ENCODE peak calls at places on chromosome 21, in six cellular contexts. P, E, A, W, H and K are unnamed samples.

GRCh38 chr21:30733026-30733425 is 14.0 kb downstream of the KRTAP21-2 start:
- DNase-seq in P (no peak), E (no peak), A (no peak), W (no peak), H (no peak), K (no peak)

GRCh38 chr21:17045214-17045835 is 467.5 kb upstream of the CXADR start:
- DNase-seq in P (no peak), E (no peak), A (no peak), W (no peak), H (peak; percentile 15), K (no peak)

GRCh38 chr21:42406201-42406601 is 2.5 kb downstream of the UBASH3A start:
- DNase-seq in P (no peak), E (no peak), A (no peak), W (no peak), H (no peak), K (no peak)

GRCh38 chr21:16078382-16078781 is 348.6 kb downstream of the USP25 start:
- DNase-seq in P (no peak), E (no peak), A (no peak), W (no peak), H (no peak), K (no peak)

GRCh38 chr21:32233722-32234301 is 45.0 kb downstream of the MIS18A start:
- DNase-seq in P (no peak), E (no peak), A (no peak), W (no peak), H (no peak), K (no peak)

GRCh38 chr21:29190920-29191319 is 60.5 kb downstream of the MAP3K7CL start:
- DNase-seq in P (no peak), E (no peak), A (no peak), W (peak; percentile 29), H (peak; percentile 58), K (no peak)

GRCh38 chr21:17903029-17903806 is 84.1 kb upstream of the C21orf91 start:
- DNase-seq in P (no peak), E (no peak), A (no peak), W (no peak), H (peak; percentile 49), K (no peak)

GRCh38 chr21:38917045-38917774 is 111.5 kb downstream of the ETS2 start:
- DNase-seq in P (no peak), E (peak; percentile 45), A (no peak), W (peak; percentile 94), H (no peak), K (no peak)

GRCh38 chr21:29155118-29155932 is 24.9 kb downstream of the MAP3K7CL start:
- DNase-seq in P (no peak), E (peak; percentile 46), A (peak; percentile 36), W (no peak), H (peak; percentile 62), K (peak; percentile 23)

GRCh38 chr21:42518216-42518615 is 4.6 kb downstream of the SLC37A1 start:
- DNase-seq in P (no peak), E (no peak), A (no peak), W (no peak), H (peak; percentile 28), K (peak; percentile 81)

GRCh38 chr21:37531402-37532042 is 164.9 kb downstream of the DYRK1A start:
- DNase-seq in P (no peak), E (no peak), A (no peak), W (no peak), H (no peak), K (no peak)

GRCh38 chr21:33078907-33079582 is 9.1 kb downstream of the OLIG1 start:
- DNase-seq in P (peak; percentile 88), E (no peak), A (no peak), W (peak; percentile 17), H (peak; percentile 84), K (peak; percentile 79)

GRCh38 chr21:9837946-9838801 is 683.2 kb upstream of the TPTE start:
- DNase-seq in P (no peak), E (no peak), A (no peak), W (no peak), H (no peak), K (no peak)

GRCh38 chr21:43306911-43307676 is 119.8 kb downstream of the SIK1 start:
- DNase-seq in P (peak; percentile 39), E (no peak), A (no peak), W (peak; percentile 61), H (peak; percentile 28), K (peak; percentile 62)

DNA sequence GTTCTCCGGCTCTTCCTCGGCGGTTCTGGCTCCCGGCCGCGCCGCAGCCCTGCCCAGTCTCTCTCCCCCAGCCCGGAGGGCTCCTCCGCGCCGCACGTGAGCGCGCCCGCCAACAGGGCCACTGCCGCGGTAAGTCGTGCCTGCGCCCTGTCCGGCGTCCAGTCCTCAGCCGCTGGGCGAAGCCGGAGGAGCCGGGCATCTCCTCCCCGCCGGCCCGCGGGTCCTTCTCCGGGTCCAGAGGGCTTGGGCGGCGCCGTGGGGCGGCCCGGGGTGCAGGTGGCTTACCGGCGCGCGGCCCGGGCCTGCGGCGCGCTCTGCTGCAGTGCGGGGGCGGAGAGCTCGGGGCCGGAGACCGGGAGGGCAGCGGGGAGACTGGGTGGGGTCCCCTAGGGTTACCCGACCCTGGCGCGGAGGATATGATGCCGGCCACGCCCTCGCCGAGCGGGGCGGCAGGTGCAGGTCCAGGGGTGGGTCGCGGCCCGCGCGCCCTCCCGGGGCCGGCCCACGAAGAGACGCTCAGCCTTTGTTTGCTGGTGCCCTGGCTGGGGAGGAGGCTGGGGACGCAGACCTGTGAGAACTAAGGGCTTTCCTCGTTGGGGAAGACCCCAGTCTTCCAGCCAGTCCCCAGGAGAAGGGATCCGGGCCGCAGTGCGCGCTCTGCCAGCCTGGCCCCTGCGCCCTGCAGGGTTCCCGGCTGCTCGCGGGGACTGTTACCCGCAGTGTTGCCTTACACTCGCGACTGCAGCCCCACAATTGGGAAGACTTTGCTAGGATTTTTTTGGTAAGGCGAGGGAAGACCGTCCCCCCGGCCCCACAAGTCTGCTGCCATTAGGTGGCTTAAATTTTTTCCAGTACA is at the start of gene DOP1B:
- DNase-seq in P (no peak), E (no peak), A (no peak), W (no peak), H (no peak), K (peak; percentile 41)
- TF ChIP-seq POLR2A in P (peak; percentile 76), E (peak; percentile 97), A (no peak), W (peak; percentile 38), H (no peak), K (no peak)

GRCh38 chr21:46662765-46663500 is 27.5 kb downstream of the PRMT2 start:
- DNase-seq in P (no peak), E (no peak), A (no peak), W (no peak), H (no peak), K (no peak)

GRCh38 chr21:46661627-46662366 is 26.3 kb downstream of the PRMT2 start:
- DNase-seq in P (no peak), E (no peak), A (no peak), W (no peak), H (no peak), K (no peak)

GRCh38 chr21:46660505-46660904 is 25.0 kb downstream of the PRMT2 start:
- DNase-seq in P (no peak), E (no peak), A (no peak), W (no peak), H (no peak), K (no peak)

GRCh38 chr21:46662367-46662654 is 26.8 kb downstream of the PRMT2 start:
- DNase-seq in P (no peak), E (no peak), A (no peak), W (no peak), H (no peak), K (no peak)

GRCh38 chr21:46661211-46661625 is 25.7 kb downstream of the PRMT2 start:
- DNase-seq in P (no peak), E (no peak), A (peak; percentile 23), W (no peak), H (peak; percentile 82), K (no peak)
- H3K4me3 ChIP-seq in P (no peak overlapping the region), E (peak overlapping the region; percentile 31), A (peak overlapping the region; percentile 6), W (no peak overlapping the region), H (no peak overlapping the region), K (no peak overlapping the region)

DNA sequence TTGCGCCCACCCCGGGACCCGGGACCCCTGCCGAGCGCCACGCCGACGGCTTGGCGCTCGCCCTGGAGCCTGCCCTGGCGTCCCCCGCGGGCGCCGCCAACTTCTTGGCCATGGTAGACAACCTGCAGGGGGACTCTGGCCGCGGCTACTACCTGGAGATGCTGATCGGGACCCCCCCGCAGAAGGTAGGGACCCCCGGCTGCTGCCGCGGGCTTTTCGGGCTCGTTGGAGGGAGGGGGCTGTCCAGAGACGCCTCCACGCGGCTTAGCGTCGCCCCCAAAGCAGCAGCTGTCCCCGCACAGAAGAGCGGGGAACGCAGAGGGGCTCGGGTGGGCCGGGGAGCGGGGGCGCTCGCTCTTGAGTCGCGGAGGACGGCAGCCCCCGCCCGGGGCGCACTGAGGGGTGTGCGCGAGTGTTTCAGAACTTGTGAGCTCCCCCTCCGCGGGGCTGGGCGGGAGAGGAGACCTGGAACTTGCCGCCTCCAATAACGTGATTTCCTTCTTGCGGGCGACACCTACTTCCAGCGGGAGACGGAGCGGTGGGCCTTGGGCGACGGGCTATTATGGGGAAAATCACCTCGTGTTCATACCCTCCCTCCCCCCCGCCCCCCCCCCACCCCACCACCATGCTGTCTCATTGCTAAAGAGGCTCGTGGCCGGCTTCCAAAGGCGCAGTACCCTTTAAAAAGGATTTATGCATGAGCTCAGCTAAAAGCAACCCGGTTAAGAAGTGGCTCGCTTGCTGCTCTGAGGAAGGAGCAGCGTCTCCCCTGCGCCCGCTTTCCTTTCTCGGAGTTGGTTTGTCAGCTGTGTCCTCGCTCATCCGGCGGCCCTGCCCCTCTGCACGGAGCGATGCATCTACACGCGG is 664 bp downstream of the BACE2 start:
- DNase-seq in P (no peak), E (peak; percentile 67), A (peak; percentile 60), W (no peak), H (peak; percentile 68), K (peak; percentile 93)
- TF ChIP-seq POLR2A in P (no peak), E (no peak), A (no peak), W (no peak), H (no peak), K (no peak)

DNA sequence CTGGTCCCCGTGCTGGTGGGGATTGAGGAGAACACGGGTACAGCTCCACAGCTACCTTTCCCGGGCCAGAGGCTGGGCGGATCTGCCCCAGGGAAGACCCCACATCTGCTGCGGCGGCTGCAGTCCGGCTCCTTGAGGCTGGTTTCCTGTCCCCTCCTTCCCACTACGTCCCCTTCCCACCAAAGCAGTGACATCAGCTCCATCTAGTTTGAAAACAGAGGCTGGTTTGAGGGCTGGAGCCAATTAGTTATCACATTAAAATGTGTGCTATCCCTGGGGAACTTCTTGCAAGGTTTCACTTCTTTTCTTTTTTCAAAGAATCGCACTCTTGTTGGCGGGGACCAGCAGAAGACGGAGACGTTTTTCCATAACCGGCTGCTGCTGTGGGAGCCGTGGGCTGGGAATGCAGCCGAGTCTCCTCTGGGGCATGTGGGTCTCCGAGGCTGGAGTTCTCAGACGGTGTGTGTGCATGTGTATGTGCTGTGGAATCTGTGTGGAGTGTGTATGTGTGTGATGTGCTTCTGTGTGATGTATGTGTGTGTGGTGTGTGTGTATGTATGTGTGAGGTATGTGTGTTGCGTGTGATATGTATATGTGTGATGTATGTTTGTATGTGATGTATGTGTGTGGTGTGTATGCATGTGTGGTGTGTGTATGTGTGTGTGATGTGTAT is 8.9 kb upstream of the PCBP3 start:
- DNase-seq in P (no peak), E (no peak), A (no peak), W (no peak), H (peak; percentile 18), K (no peak)
- H3K4me3 ChIP-seq in P (no peak overlapping the region), E (no peak overlapping the region), A (no peak overlapping the region), W (no peak overlapping the region), H (no peak overlapping the region), K (no peak overlapping the region)